ENCODE peak calls at places on chromosome 10, in five cellular contexts. B is heart right ventricle, P is Panc1, Q is psoas muscle, K is brain microvascular endothelial cell. L is an unnamed sample.
A peak's percentile ranks its signal among the peaks of the same experiment; 100 is the strongest.

GRCh38 chr10:82256275-82256674 is 381.3 kb downstream of the NRG3 start:
- DNase-seq in P (no peak), K (no peak), Q (no peak), B (no peak), L (no peak)

GRCh38 chr10:12726971-12727831 is 274.3 kb downstream of the CCDC3 start:
- DNase-seq in K (no peak), P (no peak), Q (no peak), B (no peak), L (no peak)

GRCh38 chr10:51113007-51113406 is 38.7 kb downstream of the PRKG1 start:
- DNase-seq in B (no peak), K (no peak), Q (no peak), P (no peak), L (no peak)

GRCh38 chr10:128734161-128734560 is 607.9 kb upstream of the MKI67 start:
- DNase-seq in K (no peak), B (no peak), P (no peak), Q (no peak), L (no peak)

GRCh38 chr10:93938140-93938539 is 44.4 kb downstream of the SLC35G1 start:
- DNase-seq in K (no peak), B (no peak), Q (no peak), P (no peak), L (no peak)

GRCh38 chr10:125117941-125118630 is 42.3 kb downstream of the CTBP2 start:
- DNase-seq in P (no peak), B (no peak), K (no peak), Q (peak; percentile 45), L (peak; percentile 59)

GRCh38 chr10:132904814-132905649 is 37.3 kb downstream of the CFAP46 start:
- DNase-seq in Q (peak; percentile 25), B (no peak), K (no peak), P (no peak), L (no peak)

GRCh38 chr10:522350-522749 is 167.1 kb downstream of the DIP2C start:
- DNase-seq in P (no peak), Q (no peak), B (no peak), K (no peak), L (no peak)

GRCh38 chr10:93915603-93916002 is 21.8 kb downstream of the SLC35G1 start:
- DNase-seq in B (no peak), K (no peak), Q (no peak), P (no peak), L (no peak)

GRCh38 chr10:17512341-17513001 is 58.1 kb upstream of the ST8SIA6 start:
- DNase-seq in B (peak; percentile 66), Q (no peak), P (peak; percentile 88), K (peak; percentile 99), L (peak; percentile 95)

GRCh38 chr10:72059843-72060822 is 28.2 kb downstream of the SPOCK2 start:
- DNase-seq in B (no peak), K (no peak), Q (peak; percentile 28), P (no peak), L (no peak)

GRCh38 chr10:118310822-118311221 is 31.3 kb downstream of the FAM204A start:
- DNase-seq in B (no peak), P (no peak), K (no peak), Q (no peak), L (no peak)

GRCh38 chr10:130461631-130462030 is 325.4 kb downstream of the GLRX3 start:
- DNase-seq in Q (no peak), P (no peak), K (no peak), B (no peak), L (no peak)

GRCh38 chr10:86944907-86945306 is 12.5 kb downstream of the MMRN2 start:
- DNase-seq in K (no peak), Q (no peak), B (no peak), P (no peak), L (no peak)

GRCh38 chr10:68154211-68154497 is 44.9 kb downstream of the MYPN start:
- DNase-seq in B (peak; percentile 49), P (no peak), Q (peak; percentile 80), K (peak; percentile 29), L (peak; percentile 29)

GRCh38 chr10:10786334-10787090 is 231.2 kb upstream of the CELF2 start:
- DNase-seq in Q (no peak), P (no peak), B (no peak), K (no peak), L (peak; percentile 70)

GRCh38 chr10:88707429-88708110 is 1.5 kb downstream of the LIPK start:
- DNase-seq in P (peak; percentile 70), K (peak; percentile 52), B (no peak), Q (no peak), L (peak; percentile 77)

GRCh38 chr10:34607894-34608293 is 207.2 kb downstream of the PARD3 start:
- DNase-seq in P (no peak), B (no peak), Q (no peak), K (peak; percentile 47), L (no peak)

GRCh38 chr10:64507869-64508609 is 986.8 kb downstream of the REEP3 start:
- DNase-seq in P (no peak), B (no peak), K (peak; percentile 65), Q (no peak), L (no peak)

GRCh38 chr10:132647424-132647823 is 109.8 kb downstream of the INPP5A start:
- DNase-seq in B (no peak), P (no peak), K (no peak), Q (no peak), L (no peak)

GRCh38 chr10:27744478-27745379 is 890 bp downstream of the MKX start:
- DNase-seq in P (no peak), Q (peak; percentile 58), K (no peak), B (no peak), L (peak; percentile 11)

GRCh38 chr10:133169173-133169947 is 9.3 kb downstream of the KNDC1 start:
- DNase-seq in B (no peak), Q (no peak), K (no peak), P (no peak), L (no peak)

GRCh38 chr10:79221110-79222051 is 125.9 kb upstream of the PPIF start:
- DNase-seq in K (peak; percentile 59), P (no peak), Q (peak; percentile 85), B (peak; percentile 86), L (peak; percentile 92)

GRCh38 chr10:104046651-104047050 is 39.0 kb downstream of the COL17A1 start:
- DNase-seq in B (no peak), K (no peak), Q (no peak), P (no peak), L (no peak)

DNA sequence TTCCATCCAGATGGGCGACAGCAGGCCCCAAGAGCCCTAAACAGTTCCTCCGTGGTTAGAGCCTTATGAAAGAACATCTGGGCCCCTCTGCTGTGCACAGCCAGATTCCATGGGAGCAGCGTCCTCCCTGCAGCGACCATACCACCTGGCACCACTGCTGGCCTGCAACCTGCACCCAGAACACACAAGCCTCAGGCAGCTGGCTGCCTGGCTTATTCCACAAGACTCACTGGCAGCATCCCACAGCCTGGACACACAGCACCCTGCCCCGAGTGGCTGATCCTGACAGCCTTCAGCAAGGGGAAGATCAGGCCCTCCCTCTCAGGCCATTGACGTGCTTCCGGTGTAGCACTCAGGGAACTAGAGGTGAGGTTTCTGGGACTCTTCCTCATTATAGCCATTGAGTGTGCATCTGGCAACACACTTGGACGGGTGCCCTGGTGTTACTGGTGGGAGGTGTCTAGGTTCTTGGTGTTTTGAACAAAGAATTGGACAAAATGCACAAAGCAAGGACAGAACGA is 33.7 kb upstream of the ERCC6 start:
- DNase-seq in P (no peak), B (no peak), K (no peak), Q (no peak), L (no peak)
- H3K4me3 ChIP-seq in P (no peak overlapping the region), B (no peak overlapping the region), K (no peak overlapping the region), Q (no peak overlapping the region), L (no peak overlapping the region)

DNA sequence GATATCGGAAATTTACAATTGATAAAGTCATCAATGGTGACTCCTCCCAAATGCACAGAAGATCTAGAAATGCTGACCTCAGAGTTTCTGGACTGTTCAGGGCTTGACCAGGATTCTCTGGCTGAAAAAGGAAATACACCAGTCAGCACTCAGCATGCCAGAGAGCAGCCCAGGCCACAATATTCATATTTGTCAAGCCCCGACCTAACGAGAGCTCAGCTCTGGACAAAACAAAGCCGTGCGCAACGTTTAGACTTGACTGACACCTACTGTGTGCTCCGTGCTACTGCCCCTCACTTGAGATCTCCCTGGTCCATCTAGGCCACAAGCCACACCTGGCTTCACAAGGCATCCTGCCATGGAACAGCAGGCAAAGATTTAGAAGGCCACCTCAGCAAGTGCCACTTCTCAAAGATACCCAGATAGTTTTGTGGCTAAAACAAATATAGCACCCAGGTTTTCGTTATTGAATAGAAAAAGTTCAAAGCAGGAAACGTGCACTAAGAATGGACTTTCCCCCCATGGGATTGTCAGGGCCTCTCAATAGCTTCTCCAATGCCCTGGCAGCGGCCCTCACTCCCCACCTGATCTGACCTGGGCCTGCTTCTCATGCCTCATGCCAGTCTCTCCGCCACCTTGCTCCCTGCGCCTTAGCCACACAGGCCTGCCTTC is 218.3 kb downstream of the FAM107B start:
- DNase-seq in K (peak; percentile 60), Q (no peak), P (no peak), B (no peak), L (no peak)
- TF ChIP-seq CTCF in K (peak; percentile 56), Q (no peak), P (peak; percentile 38), B (peak; percentile 30), L (no peak)

GRCh38 chr10:70603439-70603778 is 868 bp upstream of the PRF1 start:
- DNase-seq in K (no peak), P (no peak), B (no peak), Q (no peak), L (no peak)
- H3K4me3 ChIP-seq in K (no peak overlapping the region), P (no peak overlapping the region), B (no peak overlapping the region), Q (no peak overlapping the region), L (no peak overlapping the region)

GRCh38 chr10:18583575-18584270 is 67.7 kb downstream of the NSUN6 start:
- DNase-seq in B (no peak), K (no peak), P (no peak), Q (no peak), L (peak; percentile 27)
- TF ChIP-seq CTCF in B (peak; percentile 29), K (peak; percentile 10), P (no peak), Q (no peak), L (peak; percentile 27)

GRCh38 chr10:112361951-112362770 is 11.8 kb upstream of the ACSL5 start:
- DNase-seq in B (peak; percentile 71), Q (no peak), K (no peak), P (no peak), L (peak; percentile 55)
- H3K4me3 ChIP-seq in B (no peak overlapping the region), Q (no peak overlapping the region), K (no peak overlapping the region), P (no peak overlapping the region), L (no peak overlapping the region)

DNA sequence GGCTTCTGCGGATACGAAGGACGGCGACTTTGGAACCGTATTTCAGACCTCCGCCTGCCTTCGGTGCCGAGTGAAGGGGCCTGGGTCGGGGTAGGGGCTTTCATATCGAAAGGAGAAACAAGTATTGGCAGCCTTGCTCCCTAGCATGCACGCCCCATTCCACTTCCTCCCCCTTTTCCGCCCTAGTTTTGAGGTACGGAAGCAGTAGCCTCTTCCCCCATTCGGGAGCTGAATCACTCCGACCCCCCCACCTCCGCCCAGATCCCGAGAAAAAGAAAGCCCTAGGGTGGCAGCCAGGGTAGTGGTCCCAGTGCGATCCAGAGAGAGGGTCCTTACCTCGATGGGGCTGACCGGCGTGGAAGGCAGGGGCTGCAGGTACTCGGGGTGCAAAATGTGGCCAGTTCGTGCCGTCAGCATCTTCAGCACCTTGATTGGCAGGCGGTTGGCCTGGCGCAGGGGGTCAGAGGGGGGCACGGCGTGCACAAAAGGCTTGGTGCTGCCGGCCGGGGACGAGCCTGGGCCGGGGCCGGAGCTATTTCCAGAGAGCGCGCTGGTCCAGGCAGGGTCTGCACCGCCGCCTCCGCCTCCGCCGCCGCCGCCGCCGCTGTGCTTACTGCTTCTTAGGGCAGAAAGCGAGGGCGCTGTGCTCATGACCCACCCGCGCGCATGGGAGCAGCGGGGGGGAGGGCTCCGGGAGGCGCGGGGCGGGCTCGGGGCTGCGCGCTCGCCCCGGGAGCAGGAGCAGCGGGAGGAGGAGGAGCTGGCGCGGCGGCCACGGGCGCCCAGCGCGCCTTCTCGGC is 595 bp downstream of the ZNF503 start:
- DNase-seq in B (peak; percentile 54), K (peak; percentile 45), Q (peak; percentile 77), P (no peak), L (peak; percentile 67)
- TF ChIP-seq CTCF in B (no peak), K (no peak), Q (no peak), P (peak; percentile 26), L (no peak)